ENCODE peak calls at places on chromosomes 16 and 17, in seven cellular contexts. K, M, Z, L, N, F and V are unnamed samples.

GRCh38 chr16:82150569-82150968 is 19.5 kb downstream of the MPHOSPH6 start:
- DNase-seq in M (no peak), N (no peak), F (no peak), K (no peak), Z (no peak), L (no peak), V (no peak)

GRCh38 chr17:32586666-32587065 is 99.9 kb downstream of the CDK5R1 start:
- DNase-seq in L (no peak), Z (no peak), M (no peak), F (no peak), N (no peak), K (no peak), V (no peak)

GRCh38 chr17:20097362-20097761 is 88.2 kb downstream of the SPECC1 start:
- DNase-seq in K (no peak), F (no peak), L (no peak), M (no peak), Z (no peak), N (no peak), V (no peak)

GRCh38 chr16:56399047-56399446 is 26.3 kb downstream of the AMFR start:
- DNase-seq in F (no peak), K (no peak), L (no peak), N (no peak), M (no peak), Z (no peak), V (no peak)

GRCh38 chr16:84618428-84619102 is 687 bp upstream of the COTL1 start:
- DNase-seq in Z (peak; percentile 90), L (no peak), F (no peak), M (no peak), N (peak; percentile 51), K (peak; percentile 51), V (peak; percentile 82)

GRCh38 chr16:17396762-17397498 is 73.8 kb downstream of the XYLT1 start:
- DNase-seq in K (no peak), Z (peak; percentile 76), L (no peak), M (no peak), N (peak; percentile 61), F (no peak), V (peak; percentile 79)

GRCh38 chr17:22310717-22311686 is 618.7 kb downstream of the KCNJ18 start:
- DNase-seq in M (no peak), L (no peak), F (no peak), N (no peak), K (no peak), Z (no peak), V (no peak)

GRCh38 chr17:30021708-30022317 is 80.4 kb downstream of the EFCAB5 start:
- DNase-seq in N (peak; percentile 27), L (no peak), M (peak; percentile 14), K (no peak), Z (peak; percentile 31), F (no peak), V (peak; percentile 63)

GRCh38 chr17:21258593-21258992 is 5.4 kb upstream of the NATD1 start:
- DNase-seq in K (no peak), Z (no peak), M (no peak), F (no peak), N (no peak), L (no peak), V (no peak)

GRCh38 chr17:80441133-80441578 is 26.2 kb downstream of the ENDOV start:
- DNase-seq in M (peak; percentile 97), F (no peak), K (peak; percentile 45), N (no peak), L (no peak), Z (no peak), V (peak; percentile 53)

GRCh38 chr17:15475620-15476354 is 8.4 kb upstream of the CDRT4 start:
- DNase-seq in K (no peak), Z (peak; percentile 48), F (peak; percentile 63), M (no peak), L (no peak), N (no peak), V (no peak)

GRCh38 chr17:40538936-40539705 is 26.2 kb downstream of the CCR7 start:
- DNase-seq in K (no peak), M (no peak), L (no peak), Z (no peak), F (peak; percentile 45), N (no peak), V (no peak)

GRCh38 chr17:13601776-13602551 is at the start of gene HS3ST3A1:
- DNase-seq in N (peak; percentile 41), M (peak; percentile 88), L (no peak), F (peak; percentile 78), Z (peak; percentile 71), K (no peak), V (peak; percentile 2)

GRCh38 chr17:39174907-39175694 is 9.1 kb upstream of the ARL5C start:
- DNase-seq in M (peak; percentile 87), F (peak; percentile 90), K (peak; percentile 78), N (peak; percentile 50), L (no peak), Z (peak; percentile 42), V (peak; percentile 26)

GRCh38 chr16:4682084-4682581 is 11.2 kb upstream of the NUDT16L1 start:
- DNase-seq in K (peak; percentile 82), Z (no peak), N (peak; percentile 10), F (no peak), M (peak; percentile 64), L (no peak), V (no peak)

GRCh38 chr16:14365200-14365851 is 264.7 kb downstream of the PARN start:
- DNase-seq in F (no peak), N (no peak), K (no peak), M (no peak), Z (no peak), L (no peak), V (no peak)

GRCh38 chr16:22734313-22734869 is 79.6 kb upstream of the HS3ST2 start:
- DNase-seq in Z (no peak), F (peak; percentile 65), L (no peak), M (no peak), N (no peak), K (no peak), V (no peak)

GRCh38 chr17:27755706-27756466 is 44.4 kb downstream of the NOS2 start:
- DNase-seq in F (no peak), N (peak; percentile 9), Z (no peak), L (no peak), K (no peak), M (no peak), V (no peak)